ENCODE peak calls at places on chromosomes 12 and 14, in four cellular contexts. V is NCI-H1105 treated with DMSO at 0.1 percent for 48 hours, F is NCI-H345, A is A549. B is an unnamed sample.
A peak's percentile ranks its signal among the peaks of the same experiment; 100 is the strongest.

GRCh38 chr12:101042211-101042610 is 167.8 kb downstream of the SLC5A8 start:
- DNase-seq in V (peak; percentile 43), F (peak; percentile 83), A (no peak), B (no peak)

GRCh38 chr12:15669256-15669948 is 119.8 kb downstream of the EPS8 start:
- DNase-seq in V (no peak), F (no peak), A (no peak), B (no peak)

GRCh38 chr14:73878436-73878835 is 8.2 kb upstream of the ZNF410 start:
- DNase-seq in V (no peak), F (no peak), A (no peak), B (no peak)

GRCh38 chr12:132887513-132888341 is at the start of gene CHFR:
- DNase-seq in V (peak; percentile 84), F (peak; percentile 98), A (peak; percentile 85), B (peak; percentile 95)

GRCh38 chr14:102928412-102929348 is 6.2 kb downstream of the AMN start:
- DNase-seq in V (peak; percentile 65), F (peak; percentile 69), A (no peak), B (no peak)

GRCh38 chr12:109729837-109730200 is 16.2 kb downstream of the FAM222A start:
- DNase-seq in V (no peak), F (no peak), A (no peak), B (no peak)

GRCh38 chr12:90546511-90546910 is 408.5 kb downstream of the CCER1 start:
- DNase-seq in V (no peak), F (no peak), A (no peak), B (no peak)

GRCh38 chr14:71341160-71341559 is 433.9 kb downstream of the PCNX1 start:
- DNase-seq in V (no peak), F (no peak), A (no peak), B (no peak)

GRCh38 chr14:55671641-55672040 is 91.6 kb downstream of the KTN1 start:
- DNase-seq in V (no peak), F (no peak), A (no peak), B (no peak)

GRCh38 chr14:21768116-21768874 is 94.7 kb upstream of the OR4E1 start:
- DNase-seq in V (peak; percentile 5), F (peak; percentile 15), A (peak; percentile 7), B (peak; percentile 5)

GRCh38 chr14:103422981-103423600 is 37.9 kb downstream of the MARK3 start:
- DNase-seq in V (no peak), F (no peak), A (no peak), B (peak; percentile 45)

GRCh38 chr14:72753044-72753710 is 140.7 kb downstream of the DPF3 start:
- DNase-seq in V (no peak), F (no peak), A (no peak), B (no peak)

GRCh38 chr12:112023759-112024396 is 10.7 kb downstream of the ERP29 start:
- DNase-seq in V (no peak), F (no peak), A (no peak), B (no peak)

GRCh38 chr14:75875958-75876357 is 105.8 kb downstream of the TGFB3 start:
- DNase-seq in V (no peak), F (no peak), A (no peak), B (no peak)

GRCh38 chr14:76919811-76920571 is 93.8 kb downstream of the LRRC74A start:
- DNase-seq in V (peak; percentile 96), F (peak; percentile 76), A (no peak), B (peak; percentile 81)

B was measured in HTR-8/SVneo.